ENCODE peak calls at places on chromosomes 4 and X, in six cellular contexts. A, C, R, N, S and W are unnamed samples.
A peak's percentile ranks its signal among the peaks of the same experiment; 100 is the strongest.

GRCh38 chr4:2423066-2423465 is 4.3 kb downstream of the CFAP99 start:
- DNase-seq in R (no peak), A (no peak), C (no peak), N (no peak), S (no peak), W (no peak)

GRCh38 chrX:132443736-132444135 is 45.1 kb downstream of the MBNL3 start:
- DNase-seq in R (no peak), N (no peak), S (no peak), A (no peak), C (no peak), W (no peak)

GRCh38 chr4:71259911-71260331 is 78.9 kb upstream of the SLC4A4 start:
- DNase-seq in C (no peak), N (no peak), R (no peak), S (no peak), A (no peak), W (peak; percentile 41)

GRCh38 chr4:71765349-71765748 is 18.5 kb downstream of the GC start:
- DNase-seq in S (peak; percentile 49), N (no peak), R (no peak), C (no peak), A (no peak), W (no peak)

GRCh38 chrX:134671207-134671750 is 13.0 kb upstream of the PLAC1 start:
- DNase-seq in S (no peak), N (no peak), C (no peak), A (no peak), R (no peak), W (no peak)

GRCh38 chr4:1290165-1290977 is 680 bp downstream of the MAEA start:
- DNase-seq in A (peak; percentile 57), S (no peak), N (no peak), R (no peak), C (peak; percentile 37), W (peak; percentile 12)

GRCh38 chr4:76745264-76745663 is 152.7 kb downstream of the SOWAHB start:
- DNase-seq in R (no peak), N (no peak), A (no peak), S (no peak), C (no peak), W (no peak)

GRCh38 chr4:187387709-187388108 is 607.9 kb upstream of the ZFP42 start:
- DNase-seq in S (peak; percentile 24), A (no peak), R (no peak), N (no peak), C (no peak), W (no peak)

GRCh38 chrX:110118535-110118934 is 115.6 kb downstream of the TMEM164 start:
- DNase-seq in R (no peak), S (no peak), C (no peak), A (no peak), N (no peak), W (no peak)

GRCh38 chr4:2059034-2059725 is at the start of gene NAT8L:
- DNase-seq in R (no peak), A (no peak), N (no peak), S (no peak), C (peak; percentile 55), W (no peak)

GRCh38 chr4:73844352-73844751 is 7.9 kb downstream of the CXCL6 start:
- DNase-seq in A (peak; percentile 29), N (no peak), S (no peak), C (no peak), R (no peak), W (peak; percentile 49)

GRCh38 chr4:168437192-168437938 is 42.9 kb downstream of the DDX60L start:
- DNase-seq in A (no peak), C (no peak), R (no peak), N (no peak), S (no peak), W (no peak)

GRCh38 chrX:12080265-12080664 is 58.0 kb upstream of the FRMPD4 start:
- DNase-seq in S (peak; percentile 25), R (no peak), N (no peak), C (no peak), A (peak; percentile 20), W (peak; percentile 8)

GRCh38 chrX:70046978-70047377 is 2.8 kb downstream of the AWAT2 start:
- DNase-seq in R (no peak), C (no peak), N (no peak), S (no peak), A (no peak), W (peak; percentile 31)

GRCh38 chrX:46589977-46590723 is 16.6 kb downstream of the CHST7 start:
- DNase-seq in N (no peak), R (no peak), C (no peak), A (peak; percentile 9), S (peak; percentile 55), W (no peak)

GRCh38 chr4:133150643-133151300 is 1.7 kb downstream of the PCDH10 start:
- DNase-seq in N (no peak), S (peak; percentile 19), C (no peak), A (no peak), R (no peak), W (no peak)

GRCh38 chr4:78222575-78223186 is 165.6 kb downstream of the FRAS1 start:
- DNase-seq in C (no peak), R (no peak), N (no peak), S (no peak), A (no peak), W (no peak)

GRCh38 chr4:140595065-140595464 is 26.3 kb upstream of the UCP1 start:
- DNase-seq in C (no peak), R (no peak), S (no peak), N (no peak), A (peak; percentile 61), W (peak; percentile 24)

GRCh38 chrX:153924149-153924861 is 1.8 kb downstream of the ARHGAP4 start:
- DNase-seq in N (peak; percentile 54), A (peak; percentile 62), S (peak; percentile 28), C (no peak), R (no peak), W (no peak)

GRCh38 chr4:113504422-113504821 is 257.1 kb downstream of the CAMK2D start:
- DNase-seq in A (no peak), C (no peak), R (no peak), S (no peak), N (no peak), W (no peak)

GRCh38 chr4:154313004-154313587 is 178.5 kb downstream of the DCHS2 start:
- DNase-seq in S (no peak), C (no peak), N (no peak), A (no peak), R (no peak), W (no peak)